ENCODE peak calls at places on chromosomes 16 and 17, in five cellular contexts. F, G, M, C and H are unnamed samples.

GRCh38 chr16:67967956-67968439 is 439 bp downstream of the SLC12A4 start:
- DNase-seq in F (peak), G (no peak), M (no peak), C (no peak), H (no peak)

GRCh38 chr17:80663783-80664206 is 119.2 kb downstream of the RPTOR start:
- DNase-seq in F (peak), G (no peak), M (no peak), C (no peak), H (no peak)

GRCh38 chr16:69366431-69366830 is 14.8 kb upstream of the TMED6 start:
- DNase-seq in F (no peak), G (no peak), M (no peak), C (no peak), H (no peak)

GRCh38 chr17:42111265-42111636 is 1.3 kb downstream of the DHX58 start:
- DNase-seq in F (no peak), G (no peak), M (no peak), C (no peak), H (no peak)

GRCh38 chr17:72373910-72374741 is 253.3 kb downstream of the SOX9 start:
- DNase-seq in F (no peak), G (no peak), M (no peak), C (no peak), H (no peak)

GRCh38 chr16:82888616-82889015 is 261.8 kb downstream of the CDH13 start:
- DNase-seq in F (no peak), G (no peak), M (no peak), C (no peak), H (no peak)

GRCh38 chr16:66662445-66663194 is 33.9 kb downstream of the CMTM4 start:
- DNase-seq in F (no peak), G (no peak), M (no peak), C (peak), H (no peak)

GRCh38 chr16:8798174-8798527 is 512 bp downstream of the PMM2 start:
- DNase-seq in F (no peak), G (no peak), M (no peak), C (peak), H (no peak)

GRCh38 chr16:53435066-53435688 is 906 bp downstream of the RBL2 start:
- DNase-seq in F (peak), G (peak), M (peak), C (peak), H (peak)

GRCh38 chr17:79633154-79633553 is 22.3 kb upstream of the RBFOX3 start:
- DNase-seq in F (peak), G (no peak), M (no peak), C (no peak), H (no peak)

GRCh38 chr16:27449434-27450188 is 47.6 kb downstream of the IL21R start:
- DNase-seq in F (peak), G (no peak), M (peak), C (no peak), H (no peak)

GRCh38 chr17:17870292-17870691 is 33.5 kb upstream of the SREBF1 start:
- DNase-seq in F (no peak), G (no peak), M (no peak), C (no peak), H (no peak)

GRCh38 chr17:71790791-71791190 is 330.0 kb upstream of the SOX9 start:
- DNase-seq in F (no peak), G (no peak), M (no peak), C (no peak), H (no peak)

GRCh38 chr17:79997004-79997673 is 38.5 kb downstream of the TBC1D16 start:
- DNase-seq in F (no peak), G (no peak), M (peak), C (no peak), H (no peak)

GRCh38 chr17:50538549-50539410 is 6.2 kb downstream of the EPN3 start:
- DNase-seq in F (peak), G (no peak), M (no peak), C (no peak), H (no peak)

GRCh38 chr17:8126306-8127066 is 2.6 kb upstream of the HES7 start:
- DNase-seq in F (peak), G (peak), M (no peak), C (peak), H (no peak)

GRCh38 chr16:11052080-11052808 is 107.9 kb downstream of the CLEC16A start:
- DNase-seq in F (peak), G (no peak), M (no peak), C (no peak), H (no peak)

GRCh38 chr17:17041018-17041521 is 1.2 kb upstream of the MPRIP start:
- DNase-seq in F (no peak), G (no peak), M (no peak), C (peak), H (no peak)

GRCh38 chr17:19378416-19379293 is at the start of gene MAPK7:
- DNase-seq in F (peak), G (no peak), M (no peak), C (no peak), H (peak)

GRCh38 chr16:83589576-83589975 is 218.2 kb upstream of the HSBP1 start:
- DNase-seq in F (no peak), G (no peak), M (no peak), C (no peak), H (no peak)

GRCh38 chr17:48724241-48725004 is 1.4 kb downstream of the PRAC2 start:
- DNase-seq in F (peak), G (peak), M (peak), C (peak), H (peak)

GRCh38 chr17:42581744-42582270 is 4.3 kb upstream of the PSMC3IP start:
- DNase-seq in F (no peak), G (no peak), M (no peak), C (no peak), H (no peak)

GRCh38 chr17:49575524-49576120 is at the start of gene NXPH3:
- DNase-seq in F (peak), G (peak), M (peak), C (peak), H (peak)

GRCh38 chr17:73007447-73007846 is 85.0 kb downstream of the SLC39A11 start:
- DNase-seq in F (peak), G (no peak), M (no peak), C (no peak), H (no peak)

GRCh38 chr16:6153901-6154300 is 1056.3 kb upstream of the EEF2KMT start:
- DNase-seq in F (no peak), G (no peak), M (no peak), C (no peak), H (no peak)

GRCh38 chr16:13186813-13187212 is 285.4 kb downstream of the SHISA9 start:
- DNase-seq in F (no peak), G (no peak), M (no peak), C (peak), H (no peak)

GRCh38 chr16:54542805-54543504 is 256.4 kb upstream of the IRX3 start:
- DNase-seq in F (no peak), G (peak), M (no peak), C (no peak), H (no peak)

GRCh38 chr16:2535644-2536021 is 2.2 kb upstream of the PDPK1 start:
- DNase-seq in F (no peak), G (no peak), M (no peak), C (peak), H (no peak)

GRCh38 chr17:50276588-50277356 is 2.5 kb downstream of the TMEM92 start:
- DNase-seq in F (no peak), G (no peak), M (no peak), C (peak), H (no peak)

GRCh38 chr17:69654981-69655581 is 240.6 kb downstream of the MAP2K6 start:
- DNase-seq in F (no peak), G (no peak), M (no peak), C (peak), H (no peak)

GRCh38 chr17:74467221-74467951 is 952 bp downstream of the CD300A start:
- DNase-seq in F (peak), G (no peak), M (no peak), C (no peak), H (no peak)

GRCh38 chr16:31404353-31405064 is 11.4 kb downstream of the ITGAD start:
- DNase-seq in F (no peak), G (no peak), M (no peak), C (peak), H (no peak)

GRCh38 chr16:1561266-1561665 is 27.8 kb downstream of the TMEM204 start:
- DNase-seq in F (no peak), G (no peak), M (no peak), C (no peak), H (no peak)

GRCh38 chr16:2515180-2515803 is 1.5 kb downstream of the ATP6V0C start:
- DNase-seq in F (no peak), G (no peak), M (no peak), C (no peak), H (no peak)

GRCh38 chr17:11901901-11902300 is 95.4 kb downstream of the ZNF18 start:
- DNase-seq in F (no peak), G (no peak), M (no peak), C (no peak), H (no peak)

GRCh38 chr16:72989203-72989991 is 58.5 kb downstream of the ZFHX3 start:
- DNase-seq in F (no peak), G (no peak), M (no peak), C (no peak), H (no peak)

GRCh38 chr16:22321340-22322001 is 24.3 kb downstream of the POLR3E start:
- DNase-seq in F (peak), G (peak), M (peak), C (peak), H (peak)

GRCh38 chr16:50025544-50025931 is 513 bp downstream of the CNEP1R1 start:
- DNase-seq in F (peak), G (peak), M (peak), C (no peak), H (no peak)